ENCODE peak calls at places on chromosome 11, in nine cellular contexts. One of them, this sample, is unnamed.

GRCh38 chr11:123429851-123430735 is at the start of gene GRAMD1B:
- DNase-seq in fibroblast of villous mesenchyme: peak; percentile 40
- DNase-seq in Calu3: peak; percentile 2
- DNase-seq in prostate gland: no peak
- DNase-seq in fibroblast of pulmonary artery: peak; percentile 86
- DNase-seq in pancreas: peak; percentile 21
- DNase-seq in A549: peak; percentile 73
- DNase-seq in tibial nerve: no peak
- DNase-seq in lower lobe of right lung: peak; percentile 67
- DNase-seq in this sample: peak; percentile 86

GRCh38 chr11:8503872-8504491 is 90.0 kb downstream of the STK33 start:
- DNase-seq in fibroblast of villous mesenchyme: no peak
- DNase-seq in Calu3: no peak
- DNase-seq in prostate gland: no peak
- DNase-seq in fibroblast of pulmonary artery: no peak
- DNase-seq in pancreas: no peak
- DNase-seq in A549: no peak
- DNase-seq in tibial nerve: no peak
- DNase-seq in lower lobe of right lung: no peak
- DNase-seq in this sample: no peak

GRCh38 chr11:69327741-69328191 is 33.8 kb downstream of the MYEOV start:
- DNase-seq in fibroblast of villous mesenchyme: no peak
- DNase-seq in Calu3: no peak
- DNase-seq in prostate gland: no peak
- DNase-seq in fibroblast of pulmonary artery: no peak
- DNase-seq in pancreas: peak; percentile 7
- DNase-seq in A549: no peak
- DNase-seq in tibial nerve: no peak
- DNase-seq in lower lobe of right lung: no peak
- DNase-seq in this sample: no peak

GRCh38 chr11:134033696-134034491 is 35.0 kb upstream of the JAM3 start:
- DNase-seq in fibroblast of villous mesenchyme: peak; percentile 84
- DNase-seq in Calu3: peak; percentile 57
- DNase-seq in prostate gland: peak; percentile 75
- DNase-seq in fibroblast of pulmonary artery: peak; percentile 83
- DNase-seq in pancreas: peak; percentile 94
- DNase-seq in A549: peak; percentile 42
- DNase-seq in tibial nerve: peak; percentile 65
- DNase-seq in lower lobe of right lung: peak; percentile 76
- DNase-seq in this sample: peak; percentile 63

GRCh38 chr11:5159806-5160205 is 5.2 kb upstream of the OR52A1 start:
- DNase-seq in fibroblast of villous mesenchyme: no peak
- DNase-seq in Calu3: no peak
- DNase-seq in prostate gland: no peak
- DNase-seq in fibroblast of pulmonary artery: no peak
- DNase-seq in pancreas: no peak
- DNase-seq in A549: no peak
- DNase-seq in tibial nerve: no peak
- DNase-seq in lower lobe of right lung: no peak
- DNase-seq in this sample: no peak

GRCh38 chr11:14300661-14301304 is 58.2 kb downstream of the RRAS2 start:
- DNase-seq in fibroblast of villous mesenchyme: peak; percentile 80
- DNase-seq in Calu3: peak; percentile 57
- DNase-seq in prostate gland: peak; percentile 42
- DNase-seq in fibroblast of pulmonary artery: peak; percentile 89
- DNase-seq in pancreas: peak; percentile 28
- DNase-seq in A549: peak; percentile 75
- DNase-seq in tibial nerve: peak; percentile 17
- DNase-seq in lower lobe of right lung: no peak
- DNase-seq in this sample: peak; percentile 51

GRCh38 chr11:86247608-86248007 is 3.1 kb downstream of the EED start:
- DNase-seq in fibroblast of villous mesenchyme: no peak
- DNase-seq in Calu3: peak; percentile 20
- DNase-seq in prostate gland: no peak
- DNase-seq in fibroblast of pulmonary artery: no peak
- DNase-seq in pancreas: no peak
- DNase-seq in A549: no peak
- DNase-seq in tibial nerve: no peak
- DNase-seq in lower lobe of right lung: no peak
- DNase-seq in this sample: no peak

GRCh38 chr11:33857924-33858323 is 34.0 kb downstream of the LMO2 start:
- DNase-seq in fibroblast of villous mesenchyme: peak; percentile 68
- DNase-seq in Calu3: peak; percentile 78
- DNase-seq in prostate gland: peak; percentile 57
- DNase-seq in fibroblast of pulmonary artery: peak; percentile 79
- DNase-seq in pancreas: peak; percentile 63
- DNase-seq in A549: peak; percentile 71
- DNase-seq in tibial nerve: peak; percentile 54
- DNase-seq in lower lobe of right lung: peak; percentile 82
- DNase-seq in this sample: peak; percentile 89

GRCh38 chr11:121394785-121395184 is 57.3 kb upstream of the SORL1 start:
- DNase-seq in fibroblast of villous mesenchyme: no peak
- DNase-seq in Calu3: no peak
- DNase-seq in prostate gland: no peak
- DNase-seq in fibroblast of pulmonary artery: no peak
- DNase-seq in pancreas: no peak
- DNase-seq in A549: no peak
- DNase-seq in tibial nerve: no peak
- DNase-seq in lower lobe of right lung: no peak
- DNase-seq in this sample: no peak

GRCh38 chr11:11450744-11451362 is 97.8 kb upstream of the CSNK2A3 start:
- DNase-seq in fibroblast of villous mesenchyme: peak; percentile 61
- DNase-seq in Calu3: no peak
- DNase-seq in prostate gland: no peak
- DNase-seq in fibroblast of pulmonary artery: peak; percentile 24
- DNase-seq in pancreas: no peak
- DNase-seq in A549: peak; percentile 19
- DNase-seq in tibial nerve: no peak
- DNase-seq in lower lobe of right lung: no peak
- DNase-seq in this sample: no peak

GRCh38 chr11:31492320-31492913 is 17.0 kb downstream of the IMMP1L start:
- DNase-seq in fibroblast of villous mesenchyme: peak; percentile 52
- DNase-seq in Calu3: no peak
- DNase-seq in prostate gland: no peak
- DNase-seq in fibroblast of pulmonary artery: peak; percentile 67
- DNase-seq in pancreas: no peak
- DNase-seq in A549: no peak
- DNase-seq in tibial nerve: no peak
- DNase-seq in lower lobe of right lung: no peak
- DNase-seq in this sample: no peak

GRCh38 chr11:44507491-44507890 is 58.0 kb upstream of the CD82 start:
- DNase-seq in fibroblast of villous mesenchyme: no peak
- DNase-seq in Calu3: no peak
- DNase-seq in prostate gland: no peak
- DNase-seq in fibroblast of pulmonary artery: no peak
- DNase-seq in pancreas: no peak
- DNase-seq in A549: no peak
- DNase-seq in tibial nerve: no peak
- DNase-seq in lower lobe of right lung: no peak
- DNase-seq in this sample: no peak

GRCh38 chr11:91397134-91397468 is 827.5 kb upstream of the FAT3 start:
- DNase-seq in fibroblast of villous mesenchyme: no peak
- DNase-seq in Calu3: no peak
- DNase-seq in prostate gland: no peak
- DNase-seq in fibroblast of pulmonary artery: no peak
- DNase-seq in pancreas: no peak
- DNase-seq in A549: no peak
- DNase-seq in tibial nerve: no peak
- DNase-seq in lower lobe of right lung: no peak
- DNase-seq in this sample: no peak

GRCh38 chr11:63911440-63911839 is 5.5 kb downstream of the RCOR2 start:
- DNase-seq in fibroblast of villous mesenchyme: no peak
- DNase-seq in Calu3: no peak
- DNase-seq in prostate gland: no peak
- DNase-seq in fibroblast of pulmonary artery: no peak
- DNase-seq in pancreas: no peak
- DNase-seq in A549: no peak
- DNase-seq in tibial nerve: no peak
- DNase-seq in lower lobe of right lung: no peak
- DNase-seq in this sample: no peak

GRCh38 chr11:17161515-17161914 is 46.3 kb downstream of the PIK3C2A start:
- DNase-seq in fibroblast of villous mesenchyme: no peak
- DNase-seq in Calu3: no peak
- DNase-seq in prostate gland: no peak
- DNase-seq in fibroblast of pulmonary artery: no peak
- DNase-seq in pancreas: no peak
- DNase-seq in A549: no peak
- DNase-seq in tibial nerve: no peak
- DNase-seq in lower lobe of right lung: no peak
- DNase-seq in this sample: no peak

GRCh38 chr11:120055646-120056045 is 82.3 kb downstream of the TRIM29 start:
- DNase-seq in fibroblast of villous mesenchyme: no peak
- DNase-seq in Calu3: no peak
- DNase-seq in prostate gland: peak; percentile 77
- DNase-seq in fibroblast of pulmonary artery: peak; percentile 8
- DNase-seq in pancreas: no peak
- DNase-seq in A549: no peak
- DNase-seq in tibial nerve: no peak
- DNase-seq in lower lobe of right lung: no peak
- DNase-seq in this sample: no peak

GRCh38 chr11:47361419-47361818 is 8.9 kb upstream of the MYBPC3 start:
- DNase-seq in fibroblast of villous mesenchyme: no peak
- DNase-seq in Calu3: no peak
- DNase-seq in prostate gland: no peak
- DNase-seq in fibroblast of pulmonary artery: no peak
- DNase-seq in pancreas: no peak
- DNase-seq in A549: no peak
- DNase-seq in tibial nerve: no peak
- DNase-seq in lower lobe of right lung: no peak
- DNase-seq in this sample: no peak

GRCh38 chr11:34830648-34831047 is 85.5 kb downstream of the APIP start:
- DNase-seq in fibroblast of villous mesenchyme: no peak
- DNase-seq in Calu3: no peak
- DNase-seq in prostate gland: no peak
- DNase-seq in fibroblast of pulmonary artery: peak; percentile 25
- DNase-seq in pancreas: no peak
- DNase-seq in A549: no peak
- DNase-seq in tibial nerve: no peak
- DNase-seq in lower lobe of right lung: no peak
- DNase-seq in this sample: no peak

GRCh38 chr11:11241284-11241683 is 111.8 kb downstream of the CSNK2A3 start:
- DNase-seq in fibroblast of villous mesenchyme: no peak
- DNase-seq in Calu3: no peak
- DNase-seq in prostate gland: no peak
- DNase-seq in fibroblast of pulmonary artery: no peak
- DNase-seq in pancreas: no peak
- DNase-seq in A549: no peak
- DNase-seq in tibial nerve: no peak
- DNase-seq in lower lobe of right lung: no peak
- DNase-seq in this sample: no peak

GRCh38 chr11:18203723-18204122 is 31.1 kb downstream of the MRGPRX4 start:
- DNase-seq in fibroblast of villous mesenchyme: peak; percentile 26
- DNase-seq in Calu3: peak; percentile 4
- DNase-seq in prostate gland: no peak
- DNase-seq in fibroblast of pulmonary artery: peak; percentile 16
- DNase-seq in pancreas: no peak
- DNase-seq in A549: peak; percentile 28
- DNase-seq in tibial nerve: no peak
- DNase-seq in lower lobe of right lung: no peak
- DNase-seq in this sample: peak; percentile 37

GRCh38 chr11:87039371-87039770 is 1.6 kb downstream of the TMEM135 start:
- DNase-seq in fibroblast of villous mesenchyme: peak; percentile 41
- DNase-seq in Calu3: no peak
- DNase-seq in prostate gland: no peak
- DNase-seq in fibroblast of pulmonary artery: peak; percentile 58
- DNase-seq in pancreas: no peak
- DNase-seq in A549: no peak
- DNase-seq in tibial nerve: peak; percentile 21
- DNase-seq in lower lobe of right lung: no peak
- DNase-seq in this sample: no peak

GRCh38 chr11:1052133-1053011 is 15.9 kb upstream of the MUC6 start:
- DNase-seq in fibroblast of villous mesenchyme: no peak
- DNase-seq in Calu3: no peak
- DNase-seq in prostate gland: no peak
- DNase-seq in fibroblast of pulmonary artery: no peak
- DNase-seq in pancreas: peak; percentile 14
- DNase-seq in A549: no peak
- DNase-seq in tibial nerve: no peak
- DNase-seq in lower lobe of right lung: peak; percentile 41
- DNase-seq in this sample: no peak

GRCh38 chr11:128886401-128887119 is 4.6 kb upstream of the KCNJ5 start:
- DNase-seq in fibroblast of villous mesenchyme: peak; percentile 21
- DNase-seq in Calu3: peak; percentile 51
- DNase-seq in prostate gland: no peak
- DNase-seq in fibroblast of pulmonary artery: no peak
- DNase-seq in pancreas: peak; percentile 75
- DNase-seq in A549: peak; percentile 24
- DNase-seq in tibial nerve: no peak
- DNase-seq in lower lobe of right lung: no peak
- DNase-seq in this sample: peak; percentile 38
- TF ChIP-seq CTCF in fibroblast of villous mesenchyme: peak; percentile 39
- TF ChIP-seq CTCF in Calu3: no peak
- TF ChIP-seq CTCF in prostate gland: peak; percentile 22
- TF ChIP-seq CTCF in fibroblast of pulmonary artery: peak; percentile 9
- TF ChIP-seq CTCF in pancreas: peak; percentile 10
- TF ChIP-seq CTCF in A549: no peak
- TF ChIP-seq CTCF in tibial nerve: no peak
- TF ChIP-seq CTCF in lower lobe of right lung: peak; percentile 33
- TF ChIP-seq CTCF in this sample: no peak

DNA sequence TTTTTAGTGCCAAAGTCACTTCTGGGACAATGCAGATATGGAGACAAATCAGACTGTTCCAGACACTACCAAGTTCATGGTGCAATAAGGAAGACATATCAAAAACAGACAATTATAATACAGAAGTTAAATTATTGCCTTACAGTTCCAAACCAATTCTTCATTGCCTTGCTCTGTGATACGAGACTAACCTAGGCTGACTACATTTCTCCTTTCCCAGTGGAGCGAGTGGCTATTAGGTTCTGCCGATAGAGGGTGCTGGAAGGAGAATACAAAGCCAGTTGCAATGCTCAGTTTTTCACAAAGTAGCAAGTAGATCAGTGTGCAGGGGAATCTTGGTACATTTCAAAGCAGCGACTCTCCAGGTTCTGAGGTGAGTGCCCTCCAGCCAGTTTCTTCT is 67.8 kb downstream of the FAM168A start:
- DNase-seq in fibroblast of villous mesenchyme: no peak
- DNase-seq in Calu3: peak; percentile 11
- DNase-seq in prostate gland: no peak
- DNase-seq in fibroblast of pulmonary artery: no peak
- DNase-seq in pancreas: no peak
- DNase-seq in A549: peak; percentile 29
- DNase-seq in tibial nerve: no peak
- DNase-seq in lower lobe of right lung: no peak
- DNase-seq in this sample: peak; percentile 7
- TF ChIP-seq CTCF in fibroblast of villous mesenchyme: peak; percentile 18
- TF ChIP-seq CTCF in Calu3: peak; percentile 26
- TF ChIP-seq CTCF in prostate gland: no peak
- TF ChIP-seq CTCF in fibroblast of pulmonary artery: peak; percentile 38
- TF ChIP-seq CTCF in pancreas: no peak
- TF ChIP-seq CTCF in A549: peak; percentile 26
- TF ChIP-seq CTCF in tibial nerve: no peak
- TF ChIP-seq CTCF in lower lobe of right lung: peak; percentile 13
- TF ChIP-seq CTCF in this sample: peak; percentile 43

GRCh38 chr11:19735512-19735911 is 22.9 kb downstream of the NAV2 start:
- DNase-seq in fibroblast of villous mesenchyme: peak; percentile 18
- DNase-seq in Calu3: no peak
- DNase-seq in prostate gland: no peak
- DNase-seq in fibroblast of pulmonary artery: peak; percentile 29
- DNase-seq in pancreas: no peak
- DNase-seq in A549: no peak
- DNase-seq in tibial nerve: no peak
- DNase-seq in lower lobe of right lung: no peak
- DNase-seq in this sample: no peak
- TF ChIP-seq CTCF in fibroblast of villous mesenchyme: peak; percentile 30
- TF ChIP-seq CTCF in Calu3: no peak
- TF ChIP-seq CTCF in prostate gland: peak; percentile 34
- TF ChIP-seq CTCF in fibroblast of pulmonary artery: peak; percentile 18
- TF ChIP-seq CTCF in pancreas: no peak
- TF ChIP-seq CTCF in A549: no peak
- TF ChIP-seq CTCF in tibial nerve: no peak
- TF ChIP-seq CTCF in lower lobe of right lung: no peak
- TF ChIP-seq CTCF in this sample: no peak

GRCh38 chr11:36153581-36153980 is 135.6 kb downstream of the COMMD9 start:
- DNase-seq in fibroblast of villous mesenchyme: no peak
- DNase-seq in Calu3: no peak
- DNase-seq in prostate gland: no peak
- DNase-seq in fibroblast of pulmonary artery: no peak
- DNase-seq in pancreas: no peak
- DNase-seq in A549: no peak
- DNase-seq in tibial nerve: no peak
- DNase-seq in lower lobe of right lung: no peak
- DNase-seq in this sample: no peak
- TF ChIP-seq CTCF in fibroblast of villous mesenchyme: peak; percentile 4
- TF ChIP-seq CTCF in Calu3: no peak
- TF ChIP-seq CTCF in prostate gland: no peak
- TF ChIP-seq CTCF in fibroblast of pulmonary artery: no peak
- TF ChIP-seq CTCF in pancreas: no peak
- TF ChIP-seq CTCF in A549: no peak
- TF ChIP-seq CTCF in tibial nerve: no peak
- TF ChIP-seq CTCF in lower lobe of right lung: no peak
- TF ChIP-seq CTCF in this sample: no peak